ENCODE peak calls at places on chromosome 19, in nine cellular contexts. X, W, V, P, J, M, O, D and R are unnamed samples.

GRCh38 chr19:17035842-17036424 is 9.3 kb upstream of the CPAMD8 start:
- DNase-seq in W (no peak), V (peak; percentile 73), O (no peak), D (no peak), P (no peak), X (no peak), M (peak; percentile 12), J (peak; percentile 69), R (peak; percentile 29)

GRCh38 chr19:57075801-57076492 is 43.8 kb upstream of the USP29 start:
- DNase-seq in M (no peak), V (no peak), W (no peak), P (no peak), D (no peak), O (no peak), J (no peak), X (no peak), R (no peak)

GRCh38 chr19:7450243-7451223 is 38.3 kb downstream of the PEX11G start:
- DNase-seq in V (no peak), O (no peak), J (peak; percentile 83), P (peak; percentile 22), X (peak; percentile 57), W (no peak), D (no peak), M (peak; percentile 10), R (no peak)

GRCh38 chr19:48400018-48400742 is 6.7 kb downstream of the GRIN2D start:
- DNase-seq in O (peak; percentile 88), W (peak; percentile 32), D (no peak), V (peak; percentile 78), X (no peak), M (peak; percentile 95), J (no peak), P (no peak), R (peak; percentile 61)

GRCh38 chr19:47352095-47352494 is 3.0 kb downstream of the DHX34 start:
- DNase-seq in P (no peak), O (no peak), V (no peak), J (no peak), M (no peak), D (no peak), X (no peak), W (no peak), R (no peak)

GRCh38 chr19:29567366-29567915 is 38.6 kb upstream of the POP4 start:
- DNase-seq in O (no peak), P (no peak), D (no peak), X (no peak), J (no peak), V (no peak), W (no peak), M (no peak), R (no peak)

GRCh38 chr19:6564393-6564792 is 26.6 kb downstream of the CD70 start:
- DNase-seq in D (no peak), V (no peak), O (no peak), X (no peak), P (no peak), W (no peak), M (peak; percentile 46), J (no peak), R (no peak)

GRCh38 chr19:7500811-7501450 is 12.1 kb upstream of the PEX11G start:
- DNase-seq in J (no peak), W (no peak), D (no peak), M (peak; percentile 56), O (peak; percentile 39), V (no peak), P (peak; percentile 75), X (peak; percentile 75), R (peak; percentile 72)

GRCh38 chr19:49106648-49107135 is 7.5 kb upstream of the LIN7B start:
- DNase-seq in X (peak; percentile 52), P (no peak), V (no peak), D (no peak), M (peak; percentile 67), W (peak; percentile 57), J (no peak), O (peak; percentile 16), R (peak; percentile 60)

GRCh38 chr19:10346509-10346908 is 7.1 kb upstream of the ICAM3 start:
- DNase-seq in O (peak; percentile 13), J (peak; percentile 70), W (no peak), X (no peak), V (no peak), P (no peak), D (no peak), M (peak; percentile 47), R (no peak)

GRCh38 chr19:14555918-14556661 is 15.8 kb downstream of the NDUFB7 start:
- DNase-seq in X (no peak), J (no peak), W (no peak), D (no peak), P (no peak), M (peak; percentile 20), O (peak; percentile 65), V (no peak), R (no peak)

GRCh38 chr19:38385804-38386257 is 2.0 kb downstream of the GGN start:
- DNase-seq in O (no peak), M (no peak), D (no peak), X (no peak), W (no peak), P (no peak), V (no peak), J (no peak), R (no peak)

GRCh38 chr19:38388310-38389100 is at the start of gene SPRED3:
- DNase-seq in P (no peak), V (no peak), O (no peak), W (no peak), J (no peak), M (peak; percentile 74), X (no peak), D (no peak), R (peak; percentile 42)

GRCh38 chr19:38386300-38386967 is 1.4 kb downstream of the GGN start:
- DNase-seq in X (no peak), J (no peak), D (no peak), P (no peak), M (no peak), V (no peak), O (no peak), W (no peak), R (no peak)

GRCh38 chr19:38387550-38388309 is at the start of gene GGN:
- DNase-seq in P (peak; percentile 94), X (peak; percentile 99), M (peak; percentile 98), J (peak; percentile 68), D (peak; percentile 81), O (peak; percentile 92), V (peak; percentile 95), W (peak; percentile 74), R (peak; percentile 86)

GRCh38 chr19:38386968-38387549 is 775 bp downstream of the GGN start:
- DNase-seq in V (no peak), P (no peak), D (no peak), O (no peak), M (peak; percentile 54), X (no peak), W (no peak), J (no peak), R (no peak)
- H3K27me3 ChIP-seq in V (no peaks in the 10 kb centered on the region), P (no peaks in the 10 kb centered on the region), D (peaks cover 1% of the 10 kb centered on the region), O (no peaks in the 10 kb centered on the region), M (no peaks in the 10 kb centered on the region), X (no peaks in the 10 kb centered on the region), W (no peaks in the 10 kb centered on the region), J (peaks cover 18% of the 10 kb centered on the region), R (peaks cover 86% of the 10 kb centered on the region)

GRCh38 chr19:36918090-36918489 is 2.0 kb downstream of the ZNF568 start:
- DNase-seq in X (no peak), V (no peak), O (no peak), P (no peak), M (no peak), W (no peak), D (no peak), J (no peak), R (no peak)

GRCh38 chr19:36915992-36916830 is at the start of the genes ZNF568 and ZNF829:
- DNase-seq in J (peak; percentile 92), V (peak; percentile 93), O (peak; percentile 90), W (peak; percentile 95), X (peak; percentile 80), M (peak; percentile 95), D (peak; percentile 93), P (peak; percentile 61), R (peak; percentile 83)

DNA sequence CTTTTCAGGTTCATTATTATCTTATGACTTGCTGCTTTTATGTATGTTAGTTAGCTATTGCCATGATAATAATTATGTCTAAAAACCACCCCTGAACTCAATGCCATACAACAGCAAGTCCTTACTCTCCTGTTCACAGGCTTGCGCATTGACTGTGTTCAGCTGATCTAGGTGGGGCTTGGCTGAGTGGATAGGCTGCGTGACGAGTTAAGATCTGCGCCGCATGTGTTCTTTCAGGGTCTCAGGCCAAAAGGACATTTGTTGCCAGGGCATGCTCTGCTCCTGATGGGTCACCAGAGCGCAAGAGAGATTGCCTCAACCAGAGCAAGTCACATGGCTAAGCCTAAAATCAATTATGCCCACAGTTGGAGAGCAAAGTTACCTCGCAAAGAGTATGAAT is 859 bp downstream of the ZNF568 start:
- DNase-seq in X (peak; percentile 0), M (peak; percentile 72), P (no peak), O (peak; percentile 25), J (no peak), W (no peak), D (peak; percentile 9), V (no peak), R (no peak)
- H3K4me3 ChIP-seq in X (peak overlapping the region; percentile 33), M (peak overlapping the region; percentile 87), P (peak overlapping the region; percentile 78), O (peak overlapping the region; percentile 86), J (peak overlapping the region; percentile 63), W (peak overlapping the region; percentile 95), D (peak overlapping the region; percentile 56), V (peak overlapping the region; percentile 80), R (peak overlapping the region; percentile 78)

DNA sequence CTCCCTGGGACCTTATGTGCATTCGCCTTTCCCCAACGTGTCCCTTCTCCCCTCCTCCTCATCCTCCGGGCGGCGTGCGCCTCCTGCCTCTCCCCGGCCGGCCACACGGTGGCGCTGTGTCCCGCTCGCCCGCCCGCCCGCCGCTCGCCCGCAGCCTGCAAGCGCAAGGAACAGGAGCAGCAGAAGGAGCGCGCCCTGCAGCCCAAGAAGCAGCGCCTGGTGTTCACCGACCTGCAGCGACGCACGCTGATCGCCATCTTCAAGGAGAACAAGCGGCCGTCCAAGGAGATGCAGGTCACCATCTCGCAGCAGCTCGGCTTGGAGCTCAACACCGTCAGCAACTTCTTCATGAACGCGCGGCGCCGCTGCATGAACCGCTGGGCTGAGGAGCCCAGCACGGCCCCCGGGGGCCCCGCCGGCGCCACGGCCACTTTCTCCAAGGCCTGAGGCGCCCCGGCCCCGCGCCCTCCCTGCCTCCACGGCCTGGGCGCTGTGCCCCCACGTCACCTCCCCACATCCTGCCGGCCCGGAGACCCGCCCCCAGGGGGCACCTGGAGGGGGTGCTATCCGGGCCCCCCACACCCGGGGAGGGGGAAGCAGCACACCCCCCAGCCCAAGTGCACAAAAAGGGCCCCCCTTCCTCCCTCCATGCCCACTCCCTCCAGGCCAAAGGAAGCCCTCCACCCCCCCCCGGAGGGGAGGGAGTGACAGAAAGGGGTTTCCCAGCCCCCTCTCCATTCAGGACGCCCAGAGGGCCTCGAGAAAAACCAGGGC is 21.9 kb downstream of the ONECUT3 start:
- DNase-seq in O (no peak), J (no peak), X (no peak), W (no peak), P (no peak), D (no peak), M (peak; percentile 26), V (no peak), R (no peak)
- H3K27me3 ChIP-seq in O (peaks cover 50% of the 10 kb centered on the region), J (peaks cover 50% of the 10 kb centered on the region), X (peaks cover 78% of the 10 kb centered on the region), W (no peaks in the 10 kb centered on the region), P (peaks cover 40% of the 10 kb centered on the region), D (peaks cover 3% of the 10 kb centered on the region), M (peaks cover 80% of the 10 kb centered on the region), V (peaks cover 16% of the 10 kb centered on the region), R (peaks cover 63% of the 10 kb centered on the region)

DNA sequence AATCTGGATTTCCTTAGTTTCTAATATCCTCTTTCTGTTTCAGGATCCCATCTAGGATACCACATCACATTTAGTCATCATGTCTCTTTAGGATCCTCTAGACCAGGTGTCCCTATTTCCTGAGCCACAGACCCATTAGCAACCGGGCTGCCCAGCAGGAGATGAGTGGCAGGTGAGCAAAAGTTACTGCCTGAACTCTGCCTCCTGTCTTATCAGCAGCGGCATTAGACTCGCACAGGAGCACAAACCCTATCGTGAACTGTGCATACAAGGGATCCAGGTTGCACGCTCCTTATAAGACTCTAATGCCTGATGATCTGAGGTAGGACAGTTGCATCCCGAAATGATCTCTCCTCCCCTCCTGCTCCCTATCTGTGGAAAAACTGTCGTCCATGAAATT is 7.8 kb upstream of the CEBPG start:
- DNase-seq in X (no peak), J (no peak), P (no peak), V (no peak), W (no peak), O (no peak), M (no peak), D (no peak), R (no peak)
- H3K4me3 ChIP-seq in X (no peak overlapping the region), J (no peak overlapping the region), P (no peak overlapping the region), V (no peak overlapping the region), W (no peak overlapping the region), O (no peak overlapping the region), M (no peak overlapping the region), D (no peak overlapping the region), R (no peak overlapping the region)